ENCODE peak calls at places on chromosome 3, in nine cellular contexts. A is ovary; Q is dorsolateral prefrontal cortex; X is IMR-90; E is CD4-positive, alpha-beta T cell; B is PC-3; R is right lobe of liver; N is Karpas-422; T is DND-41. W is an unnamed sample.

GRCh38 chr3:132867956-132868355 is 145.7 kb upstream of the NPHP3 start:
- DNase-seq in T (no peak), N (no peak), Q (no peak), A (no peak), R (no peak), X (peak; percentile 11), E (no peak), B (no peak), W (no peak)

GRCh38 chr3:170563712-170564423 is 22.0 kb downstream of the SLC7A14 start:
- DNase-seq in B (peak; percentile 14), E (no peak), R (no peak), A (no peak), X (peak; percentile 82), T (no peak), N (no peak), Q (no peak), W (no peak)

GRCh38 chr3:188270423-188270972 is 116.5 kb downstream of the LPP start:
- DNase-seq in X (peak; percentile 96), Q (no peak), B (peak; percentile 60), A (no peak), E (no peak), T (no peak), N (peak; percentile 60), R (no peak), W (no peak)

GRCh38 chr3:51669241-51670052 is 1.6 kb upstream of the TEX264 start:
- DNase-seq in R (peak; percentile 88), B (peak; percentile 95), Q (peak; percentile 91), T (peak; percentile 85), E (peak; percentile 69), A (peak; percentile 87), X (peak; percentile 80), N (peak; percentile 92), W (peak; percentile 69)

GRCh38 chr3:51897391-51897790 is 5.8 kb downstream of the IQCF1 start:
- DNase-seq in T (no peak), R (no peak), N (no peak), B (no peak), A (no peak), Q (no peak), E (no peak), X (no peak), W (no peak)

GRCh38 chr3:14768881-14769280 is 49.9 kb upstream of the FGD5 start:
- DNase-seq in T (no peak), R (no peak), X (no peak), N (no peak), Q (no peak), E (no peak), B (no peak), A (peak; percentile 6), W (no peak)

GRCh38 chr3:48434591-48435222 is 4.8 kb upstream of the PLXNB1 start:
- DNase-seq in T (no peak), Q (no peak), R (peak; percentile 52), A (no peak), E (no peak), X (no peak), N (no peak), B (no peak), W (no peak)

GRCh38 chr3:133081016-133081415 is 42.8 kb downstream of the TMEM108 start:
- DNase-seq in A (no peak), Q (no peak), B (no peak), E (no peak), X (no peak), T (no peak), N (no peak), R (no peak), W (no peak)

GRCh38 chr3:39592306-39592705 is 124.8 kb downstream of the MOBP start:
- DNase-seq in E (no peak), R (no peak), Q (no peak), B (peak; percentile 35), N (no peak), X (no peak), T (no peak), A (no peak), W (no peak)

GRCh38 chr3:127342735-127343134 is 54.9 kb upstream of the PRR20G start:
- DNase-seq in A (no peak), X (no peak), B (no peak), T (no peak), Q (no peak), E (no peak), N (peak; percentile 51), R (no peak), W (no peak)

DNA sequence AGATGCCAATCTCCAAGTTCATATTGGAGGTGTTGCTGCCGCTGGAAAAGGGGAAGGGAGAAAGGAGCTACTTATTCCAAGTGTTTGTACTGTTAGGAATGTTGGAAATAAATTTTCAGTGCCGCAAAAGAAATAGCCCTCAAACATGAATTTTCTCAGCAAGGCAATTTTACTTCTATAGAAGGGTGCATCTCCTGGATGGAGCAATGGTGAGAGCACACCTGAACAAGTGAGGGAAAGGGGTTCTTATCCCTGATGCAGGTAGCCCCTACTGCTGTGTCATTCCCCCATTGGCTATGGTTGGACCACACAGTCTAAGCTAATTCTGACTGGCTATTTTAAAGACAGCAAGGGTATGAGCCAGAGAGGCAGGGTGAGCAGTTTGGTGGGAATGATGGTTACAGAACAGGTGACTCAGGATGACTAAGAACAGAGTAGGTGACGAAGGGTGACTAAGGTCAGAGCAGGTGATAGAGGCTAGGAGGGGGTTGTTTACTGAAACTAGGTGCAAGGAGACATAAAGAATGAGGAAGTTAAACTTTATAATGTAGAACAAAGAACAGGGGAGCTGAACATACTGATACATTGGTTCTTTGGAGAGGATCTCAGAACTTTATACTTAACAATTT is 503.5 kb downstream of the EDEM1 start:
- DNase-seq in E (no peak), Q (no peak), N (no peak), R (no peak), A (no peak), B (peak; percentile 32), T (no peak), X (no peak), W (no peak)
- H3K27ac ChIP-seq in E (no peak overlapping the region), Q (no peak overlapping the region), N (no peak overlapping the region), R (no peak overlapping the region), A (no peak overlapping the region), B (no peak overlapping the region), T (no peak overlapping the region), X (no peak overlapping the region), W (no peak overlapping the region)

GRCh38 chr3:16484216-16484615 is 29.3 kb downstream of the RFTN1 start:
- DNase-seq in E (no peak), N (no peak), A (peak; percentile 64), B (no peak), Q (no peak), X (peak; percentile 99), R (peak; percentile 55), T (no peak), W (no peak)

GRCh38 chr3:16487506-16488175 is 25.9 kb downstream of the RFTN1 start:
- DNase-seq in E (no peak), N (no peak), A (no peak), B (no peak), R (no peak), T (no peak), Q (no peak), X (no peak), W (no peak)

GRCh38 chr3:16486951-16487480 is 26.5 kb downstream of the RFTN1 start:
- DNase-seq in B (no peak), Q (no peak), X (no peak), E (no peak), A (no peak), T (no peak), R (no peak), N (no peak), W (no peak)

GRCh38 chr3:16485024-16485992 is 28.2 kb downstream of the RFTN1 start:
- DNase-seq in R (no peak), Q (no peak), X (no peak), E (no peak), N (no peak), T (no peak), B (no peak), A (no peak), W (no peak)

DNA sequence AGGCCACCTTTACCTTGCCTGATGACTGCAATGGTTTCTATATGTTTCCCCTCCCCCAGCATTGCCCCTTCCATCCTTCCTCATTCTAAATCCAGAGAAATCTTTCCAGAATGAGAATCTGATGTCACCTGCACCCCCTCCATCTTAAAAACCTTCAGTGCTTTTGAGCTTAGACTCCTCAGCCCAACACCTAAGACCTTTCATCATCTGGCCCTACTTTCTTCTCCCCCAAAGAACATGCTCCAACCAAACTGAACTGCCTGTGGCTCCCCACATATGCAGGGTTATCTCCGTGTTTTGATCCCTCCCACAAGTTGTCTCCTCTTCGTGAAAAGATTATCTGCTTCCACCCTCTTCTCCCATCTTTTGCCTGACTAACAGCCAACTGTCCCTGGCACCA is 27.3 kb downstream of the RFTN1 start:
- DNase-seq in B (no peak), T (no peak), X (no peak), E (no peak), R (no peak), Q (no peak), N (no peak), A (no peak), W (no peak)
- H3K27ac ChIP-seq in B (no peak overlapping the region), T (no peak overlapping the region), X (no peak overlapping the region), E (no peak overlapping the region), R (no peak overlapping the region), Q (no peak overlapping the region), N (peak overlapping the region; percentile 86), A (no peak overlapping the region), W (no peak overlapping the region)

DNA sequence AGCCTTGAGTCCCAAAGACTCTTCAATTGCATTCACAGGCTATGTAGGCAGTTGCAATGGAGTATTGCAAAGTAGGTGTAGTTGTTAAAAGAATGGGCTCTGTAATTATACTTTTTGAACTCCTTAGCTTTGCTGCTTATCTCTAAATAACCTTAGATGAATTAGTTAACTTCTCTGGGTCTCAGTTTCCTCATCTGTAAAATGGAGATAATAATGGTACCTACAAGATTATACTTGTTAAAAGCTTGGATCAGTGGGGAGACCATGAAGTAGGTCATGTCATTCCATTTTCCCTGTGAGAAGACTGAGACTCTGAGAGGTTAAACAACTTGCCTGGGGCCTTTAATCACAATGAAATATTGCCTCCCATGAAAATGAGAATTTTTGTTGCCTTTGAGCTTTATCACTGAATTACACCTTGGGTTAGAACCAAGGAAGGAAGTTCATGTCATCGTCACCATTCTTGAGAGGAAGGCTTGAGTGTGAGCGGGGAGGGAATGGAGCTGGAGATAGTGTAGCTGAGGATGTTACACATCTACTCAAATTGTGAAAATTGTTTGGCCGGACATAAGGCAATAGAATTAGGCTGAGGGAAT is 38.1 kb downstream of the CTDSPL start:
- DNase-seq in A (no peak), N (no peak), X (no peak), T (no peak), E (no peak), Q (no peak), R (no peak), B (no peak), W (no peak)
- H3K27ac ChIP-seq in A (no peak overlapping the region), N (no peak overlapping the region), X (no peak overlapping the region), T (no peak overlapping the region), E (no peak overlapping the region), Q (no peak overlapping the region), R (no peak overlapping the region), B (no peak overlapping the region), W (no peak overlapping the region)

GRCh38 chr3:156373095-156373494 is 181.8 kb downstream of the SSR3 start:
- DNase-seq in N (no peak), A (no peak), Q (no peak), E (no peak), T (no peak), R (no peak), X (no peak), B (no peak), W (no peak)
- H3K27ac ChIP-seq in N (no peak overlapping the region), A (no peak overlapping the region), Q (no peak overlapping the region), E (no peak overlapping the region), T (no peak overlapping the region), R (no peak overlapping the region), X (no peak overlapping the region), B (no peak overlapping the region), W (no peak overlapping the region)

W was measured in CD8-positive, alpha-beta memory T cell.